ENCODE peak calls at places on chromosomes 7 and 10, in seven cellular contexts. One of them, this sample, is unnamed.
A peak's percentile ranks its signal among the peaks of the same experiment; 100 is the strongest.

GRCh38 chr7:147249956-147250355 is 1133.4 kb downstream of the CNTNAP2 start:
- DNase-seq in CD8-positive, alpha-beta T cell: no peak
- DNase-seq in heart left ventricle: no peak
- DNase-seq in natural killer cell: no peak
- DNase-seq in kidney: no peak
- DNase-seq in A673: no peak
- DNase-seq in H1: no peak
- DNase-seq in this sample: no peak

GRCh38 chr7:106089647-106090046 is 22.5 kb downstream of the SYPL1 start:
- DNase-seq in CD8-positive, alpha-beta T cell: no peak
- DNase-seq in heart left ventricle: no peak
- DNase-seq in natural killer cell: no peak
- DNase-seq in kidney: no peak
- DNase-seq in A673: no peak
- DNase-seq in H1: no peak
- DNase-seq in this sample: no peak

GRCh38 chr10:66301078-66301477 is 624.8 kb upstream of the LRRTM3 start:
- DNase-seq in CD8-positive, alpha-beta T cell: no peak
- DNase-seq in heart left ventricle: no peak
- DNase-seq in natural killer cell: no peak
- DNase-seq in kidney: no peak
- DNase-seq in A673: no peak
- DNase-seq in H1: no peak
- DNase-seq in this sample: no peak

GRCh38 chr10:9102026-9102425 is 1047.5 kb downstream of the GATA3 start:
- DNase-seq in CD8-positive, alpha-beta T cell: no peak
- DNase-seq in heart left ventricle: no peak
- DNase-seq in natural killer cell: no peak
- DNase-seq in kidney: no peak
- DNase-seq in A673: no peak
- DNase-seq in H1: no peak
- DNase-seq in this sample: no peak

GRCh38 chr7:18975689-18976280 is 141.7 kb downstream of the TWIST1 start:
- DNase-seq in CD8-positive, alpha-beta T cell: no peak
- DNase-seq in heart left ventricle: no peak
- DNase-seq in natural killer cell: no peak
- DNase-seq in kidney: no peak
- DNase-seq in A673: no peak
- DNase-seq in H1: no peak
- DNase-seq in this sample: no peak

GRCh38 chr7:30068117-30068516 is 39.9 kb downstream of the PLEKHA8 start:
- DNase-seq in CD8-positive, alpha-beta T cell: no peak
- DNase-seq in heart left ventricle: no peak
- DNase-seq in natural killer cell: no peak
- DNase-seq in kidney: no peak
- DNase-seq in A673: peak; percentile 35
- DNase-seq in H1: no peak
- DNase-seq in this sample: no peak

GRCh38 chr7:113452245-113452644 is 333.9 kb upstream of the SMIM30 start:
- DNase-seq in CD8-positive, alpha-beta T cell: no peak
- DNase-seq in heart left ventricle: no peak
- DNase-seq in natural killer cell: no peak
- DNase-seq in kidney: no peak
- DNase-seq in A673: no peak
- DNase-seq in H1: no peak
- DNase-seq in this sample: no peak

GRCh38 chr7:137325927-137326326 is 17.6 kb downstream of the PTN start:
- DNase-seq in CD8-positive, alpha-beta T cell: no peak
- DNase-seq in heart left ventricle: no peak
- DNase-seq in natural killer cell: no peak
- DNase-seq in kidney: no peak
- DNase-seq in A673: peak; percentile 49
- DNase-seq in H1: no peak
- DNase-seq in this sample: no peak

GRCh38 chr7:157032644-157033482 is 22.4 kb upstream of the MNX1 start:
- DNase-seq in CD8-positive, alpha-beta T cell: no peak
- DNase-seq in heart left ventricle: no peak
- DNase-seq in natural killer cell: no peak
- DNase-seq in kidney: peak; percentile 24
- DNase-seq in A673: no peak
- DNase-seq in H1: no peak
- DNase-seq in this sample: no peak

GRCh38 chr7:55021951-55022617 is 3.3 kb downstream of the EGFR start:
- DNase-seq in CD8-positive, alpha-beta T cell: no peak
- DNase-seq in heart left ventricle: no peak
- DNase-seq in natural killer cell: no peak
- DNase-seq in kidney: no peak
- DNase-seq in A673: no peak
- DNase-seq in H1: no peak
- DNase-seq in this sample: no peak

GRCh38 chr7:141439776-141440175 is 111.4 kb upstream of the AGK start:
- DNase-seq in CD8-positive, alpha-beta T cell: no peak
- DNase-seq in heart left ventricle: no peak
- DNase-seq in natural killer cell: no peak
- DNase-seq in kidney: no peak
- DNase-seq in A673: no peak
- DNase-seq in H1: no peak
- DNase-seq in this sample: no peak

GRCh38 chr7:213324-213993 is 21.1 kb downstream of the FAM20C start:
- DNase-seq in CD8-positive, alpha-beta T cell: no peak
- DNase-seq in heart left ventricle: no peak
- DNase-seq in natural killer cell: no peak
- DNase-seq in kidney: no peak
- DNase-seq in A673: no peak
- DNase-seq in H1: no peak
- DNase-seq in this sample: no peak

GRCh38 chr7:40717242-40717641 is 582.4 kb downstream of the SUGCT start:
- DNase-seq in CD8-positive, alpha-beta T cell: no peak
- DNase-seq in heart left ventricle: peak; percentile 68
- DNase-seq in natural killer cell: no peak
- DNase-seq in kidney: peak; percentile 79
- DNase-seq in A673: peak; percentile 82
- DNase-seq in H1: peak; percentile 62
- DNase-seq in this sample: peak; percentile 62

GRCh38 chr7:97418312-97418711 is 300.8 kb downstream of the SDHAF3 start:
- DNase-seq in CD8-positive, alpha-beta T cell: no peak
- DNase-seq in heart left ventricle: no peak
- DNase-seq in natural killer cell: no peak
- DNase-seq in kidney: no peak
- DNase-seq in A673: peak; percentile 34
- DNase-seq in H1: no peak
- DNase-seq in this sample: peak; percentile 33

GRCh38 chr7:117020605-117021002 is 67.3 kb downstream of the ST7 start:
- DNase-seq in CD8-positive, alpha-beta T cell: no peak
- DNase-seq in heart left ventricle: no peak
- DNase-seq in natural killer cell: no peak
- DNase-seq in kidney: no peak
- DNase-seq in A673: no peak
- DNase-seq in H1: no peak
- DNase-seq in this sample: no peak

GRCh38 chr7:2754086-2754485 is 66.1 kb downstream of the AMZ1 start:
- DNase-seq in CD8-positive, alpha-beta T cell: no peak
- DNase-seq in heart left ventricle: no peak
- DNase-seq in natural killer cell: no peak
- DNase-seq in kidney: no peak
- DNase-seq in A673: no peak
- DNase-seq in H1: no peak
- DNase-seq in this sample: no peak

GRCh38 chr7:156475666-156476065 is 164.9 kb upstream of the RNF32 start:
- DNase-seq in CD8-positive, alpha-beta T cell: no peak
- DNase-seq in heart left ventricle: no peak
- DNase-seq in natural killer cell: no peak
- DNase-seq in kidney: peak; percentile 92
- DNase-seq in A673: no peak
- DNase-seq in H1: no peak
- DNase-seq in this sample: peak; percentile 34

GRCh38 chr7:6375346-6376101 is 72.2 kb downstream of the DAGLB start:
- DNase-seq in CD8-positive, alpha-beta T cell: no peak
- DNase-seq in heart left ventricle: no peak
- DNase-seq in natural killer cell: no peak
- DNase-seq in kidney: no peak
- DNase-seq in A673: peak; percentile 46
- DNase-seq in H1: no peak
- DNase-seq in this sample: peak; percentile 36

GRCh38 chr7:100568936-100569844 is 4.5 kb downstream of the SAP25 start:
- DNase-seq in CD8-positive, alpha-beta T cell: no peak
- DNase-seq in heart left ventricle: no peak
- DNase-seq in natural killer cell: peak; percentile 43
- DNase-seq in kidney: no peak
- DNase-seq in A673: peak; percentile 67
- DNase-seq in H1: peak; percentile 67
- DNase-seq in this sample: peak; percentile 86

GRCh38 chr7:38453187-38453586 is 178.0 kb downstream of the AMPH start:
- DNase-seq in CD8-positive, alpha-beta T cell: no peak
- DNase-seq in heart left ventricle: no peak
- DNase-seq in natural killer cell: no peak
- DNase-seq in kidney: no peak
- DNase-seq in A673: no peak
- DNase-seq in H1: no peak
- DNase-seq in this sample: no peak

GRCh38 chr7:51113560-51113959 is 203.0 kb downstream of the COBL start:
- DNase-seq in CD8-positive, alpha-beta T cell: no peak
- DNase-seq in heart left ventricle: no peak
- DNase-seq in natural killer cell: no peak
- DNase-seq in kidney: no peak
- DNase-seq in A673: no peak
- DNase-seq in H1: no peak
- DNase-seq in this sample: no peak

GRCh38 chr7:71752171-71752935 is 620.4 kb downstream of the GALNT17 start:
- DNase-seq in CD8-positive, alpha-beta T cell: no peak
- DNase-seq in heart left ventricle: no peak
- DNase-seq in natural killer cell: no peak
- DNase-seq in kidney: peak; percentile 68
- DNase-seq in A673: peak; percentile 30
- DNase-seq in H1: peak; percentile 53
- DNase-seq in this sample: peak; percentile 76

GRCh38 chr10:47350671-47351640 is 2.8 kb downstream of the RBP3 start:
- DNase-seq in CD8-positive, alpha-beta T cell: no peak
- DNase-seq in heart left ventricle: no peak
- DNase-seq in natural killer cell: no peak
- DNase-seq in kidney: peak; percentile 57
- DNase-seq in A673: no peak
- DNase-seq in H1: no peak
- DNase-seq in this sample: no peak

GRCh38 chr10:37857287-37858211 is at the start of gene ZNF248:
- DNase-seq in CD8-positive, alpha-beta T cell: peak; percentile 89
- DNase-seq in heart left ventricle: peak; percentile 97
- DNase-seq in natural killer cell: peak; percentile 94
- DNase-seq in kidney: peak; percentile 99
- DNase-seq in A673: peak; percentile 97
- DNase-seq in H1: peak; percentile 41
- DNase-seq in this sample: peak; percentile 96
- TF ChIP-seq CTCF in CD8-positive, alpha-beta T cell: no peak
- TF ChIP-seq CTCF in heart left ventricle: no peak
- TF ChIP-seq CTCF in natural killer cell: no peak
- TF ChIP-seq CTCF in kidney: no peak
- TF ChIP-seq CTCF in A673: no peak
- TF ChIP-seq CTCF in H1: no peak
- TF ChIP-seq CTCF in this sample: no peak

DNA sequence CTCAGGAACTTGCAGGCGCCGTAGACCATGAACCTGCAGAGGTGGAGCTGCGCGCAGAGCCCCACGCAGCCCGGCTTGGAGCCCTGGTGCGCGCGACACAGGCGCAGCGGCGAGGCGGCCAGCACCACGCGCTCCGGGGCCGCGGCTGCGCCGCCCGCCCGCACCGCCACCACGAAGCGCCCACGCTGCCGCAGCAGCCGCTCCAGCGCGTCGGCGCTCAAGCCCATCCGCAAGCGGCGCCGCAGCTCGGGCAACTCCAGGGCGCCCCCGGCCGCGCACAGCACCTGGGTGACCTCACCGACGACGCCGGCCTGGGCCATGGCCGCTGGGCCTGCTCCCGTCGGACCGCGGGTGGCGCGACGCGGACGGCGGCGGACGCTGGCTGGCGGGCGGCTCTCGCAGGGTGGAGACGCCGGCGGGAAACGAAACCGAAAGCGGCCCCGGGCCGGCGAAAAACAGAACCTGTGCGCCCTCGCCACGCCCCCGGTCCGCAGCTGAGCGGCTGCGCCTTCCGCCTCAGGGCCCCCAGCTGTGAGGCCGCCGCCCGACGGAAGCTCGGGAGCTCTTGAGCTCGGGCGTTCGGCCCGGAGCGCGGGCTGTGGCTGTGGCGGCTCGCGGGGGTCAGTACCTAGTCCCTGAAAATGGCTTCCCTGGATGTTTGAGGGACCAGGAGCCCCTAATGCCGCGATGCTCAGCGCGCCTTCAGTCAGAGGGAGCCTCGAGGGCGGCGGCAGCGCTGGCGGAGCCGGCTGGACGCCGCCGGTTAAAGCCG is at the start of gene PARP12:
- DNase-seq in CD8-positive, alpha-beta T cell: peak; percentile 78
- DNase-seq in heart left ventricle: peak; percentile 93
- DNase-seq in natural killer cell: peak; percentile 90
- DNase-seq in kidney: peak; percentile 96
- DNase-seq in A673: peak; percentile 84
- DNase-seq in H1: peak; percentile 31
- DNase-seq in this sample: peak; percentile 88
- TF ChIP-seq CTCF in CD8-positive, alpha-beta T cell: no peak
- TF ChIP-seq CTCF in heart left ventricle: no peak
- TF ChIP-seq CTCF in natural killer cell: no peak
- TF ChIP-seq CTCF in kidney: no peak
- TF ChIP-seq CTCF in A673: no peak
- TF ChIP-seq CTCF in H1: no peak
- TF ChIP-seq CTCF in this sample: no peak

DNA sequence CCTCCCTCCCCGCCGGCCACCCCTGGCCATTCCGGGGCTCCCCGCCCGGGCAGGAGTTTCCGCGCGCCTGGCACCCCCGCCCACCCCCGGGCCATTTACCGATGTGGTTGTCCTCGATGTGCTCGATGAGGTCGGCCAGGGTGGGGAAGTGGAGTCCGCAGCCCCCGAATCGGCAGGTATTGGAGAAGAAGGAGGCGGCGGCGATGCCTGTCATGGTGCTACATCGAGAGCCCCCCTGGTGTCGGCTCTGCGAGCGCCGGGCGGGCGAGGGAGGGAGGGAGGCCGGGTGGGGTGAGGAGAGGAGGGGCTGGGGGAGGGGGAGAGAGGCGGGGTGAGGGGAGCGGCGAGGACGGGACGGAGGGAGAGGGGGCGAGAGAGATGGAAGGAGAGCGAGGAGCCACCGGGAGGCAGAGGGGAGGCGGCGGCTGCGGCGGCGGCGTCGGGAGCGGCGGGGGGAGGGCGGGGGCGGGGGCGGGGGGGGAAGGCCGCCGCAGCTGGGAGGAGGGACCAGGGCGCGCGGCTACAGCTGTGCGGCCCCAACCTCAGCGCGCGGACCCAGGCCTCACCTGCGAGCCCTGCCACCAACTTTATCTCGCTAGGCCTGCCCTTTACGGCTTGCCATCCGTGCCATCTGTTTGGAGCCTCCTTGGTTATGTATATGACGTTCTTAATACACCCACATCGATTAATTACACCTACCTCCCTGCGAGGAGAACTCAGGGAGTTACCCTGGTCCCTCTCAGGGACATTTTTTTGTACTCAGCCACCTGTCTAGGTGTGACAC is at the start of gene JAZF1:
- DNase-seq in CD8-positive, alpha-beta T cell: peak; percentile 31
- DNase-seq in heart left ventricle: peak; percentile 76
- DNase-seq in natural killer cell: peak; percentile 73
- DNase-seq in kidney: peak; percentile 86
- DNase-seq in A673: peak; percentile 57
- DNase-seq in H1: peak; percentile 46
- DNase-seq in this sample: peak; percentile 80
- TF ChIP-seq CTCF in CD8-positive, alpha-beta T cell: no peak
- TF ChIP-seq CTCF in heart left ventricle: no peak
- TF ChIP-seq CTCF in natural killer cell: no peak
- TF ChIP-seq CTCF in kidney: no peak
- TF ChIP-seq CTCF in A673: no peak
- TF ChIP-seq CTCF in H1: no peak
- TF ChIP-seq CTCF in this sample: no peak

GRCh38 chr10:121392657-121393056 is 205.6 kb downstream of the FGFR2 start:
- DNase-seq in CD8-positive, alpha-beta T cell: no peak
- DNase-seq in heart left ventricle: no peak
- DNase-seq in natural killer cell: no peak
- DNase-seq in kidney: no peak
- DNase-seq in A673: no peak
- DNase-seq in H1: no peak
- DNase-seq in this sample: no peak
- TF ChIP-seq CTCF in CD8-positive, alpha-beta T cell: no peak
- TF ChIP-seq CTCF in heart left ventricle: no peak
- TF ChIP-seq CTCF in natural killer cell: no peak
- TF ChIP-seq CTCF in kidney: peak; percentile 24
- TF ChIP-seq CTCF in A673: no peak
- TF ChIP-seq CTCF in H1: no peak
- TF ChIP-seq CTCF in this sample: no peak